ENCODE peak calls at places on chromosomes 11 and 22, in six cellular contexts. G, J, O, P, K and H are unnamed samples.
A peak's percentile ranks its signal among the peaks of the same experiment; 100 is the strongest.

GRCh38 chr11:6303657-6304056 is 16.6 kb downstream of the CAVIN3 start:
- DNase-seq in P (no peak), G (no peak), J (no peak), K (no peak), O (no peak), H (peak; percentile 67)

GRCh38 chr11:8593935-8594909 is at the start of gene STK33:
- DNase-seq in K (peak; percentile 88), G (no peak), P (peak; percentile 34), O (no peak), J (no peak), H (peak; percentile 87)

GRCh38 chr11:69257134-69257533 is 36.8 kb upstream of the MYEOV start:
- DNase-seq in K (no peak), P (no peak), J (no peak), O (no peak), G (no peak), H (no peak)

GRCh38 chr11:122180435-122180834 is 64.4 kb upstream of the BLID start:
- DNase-seq in J (no peak), G (peak; percentile 87), O (no peak), K (no peak), P (peak; percentile 92), H (no peak)

GRCh38 chr22:42387631-42388030 is 44.6 kb downstream of the NFAM1 start:
- DNase-seq in G (no peak), O (no peak), P (no peak), J (no peak), K (no peak), H (no peak)

GRCh38 chr11:57031541-57031940 is 42.8 kb downstream of the OR5AK2 start:
- DNase-seq in G (no peak), J (no peak), P (no peak), O (no peak), K (no peak), H (no peak)

GRCh38 chr11:27696112-27696511 is 4.1 kb downstream of the BDNF start:
- DNase-seq in K (no peak), P (no peak), O (no peak), G (peak; percentile 6), J (no peak), H (no peak)

GRCh38 chr11:82960000-82960778 is 58.7 kb downstream of the DDIAS start:
- DNase-seq in K (no peak), J (no peak), O (no peak), P (no peak), G (no peak), H (no peak)

GRCh38 chr22:29630180-29630498 is 26.7 kb downstream of the NF2 start:
- DNase-seq in K (no peak), J (no peak), O (no peak), P (no peak), G (no peak), H (no peak)

GRCh38 chr11:123584737-123585136 is 69.7 kb downstream of the SCN3B start:
- DNase-seq in G (no peak), J (no peak), K (no peak), P (no peak), O (no peak), H (no peak)

GRCh38 chr11:10302294-10302743 is 2.6 kb upstream of the ADM start:
- DNase-seq in K (no peak), J (no peak), G (no peak), P (no peak), O (no peak), H (no peak)
- TF ChIP-seq EZH2 in K (no peak), J (no peak), G (no peak), P (no peak), O (no peak), H (no peak)

GRCh38 chr22:35021166-35021565 is 44.8 kb upstream of the ISX start:
- DNase-seq in K (no peak), O (no peak), P (no peak), J (no peak), G (no peak), H (no peak)
- TF ChIP-seq POLR2AphosphoS5 in K (no peak), O (no peak), P (no peak), J (no peak), G (no peak), H (no peak)

GRCh38 chr11:2097998-2098690 is 41.0 kb downstream of the IGF2 start:
- DNase-seq in J (no peak), P (no peak), G (no peak), O (no peak), K (no peak), H (no peak)

GRCh38 chr11:2096001-2096918 is 42.9 kb downstream of the IGF2 start:
- DNase-seq in K (no peak), P (no peak), J (no peak), G (no peak), O (no peak), H (no peak)

GRCh38 chr11:2098691-2099522 is 40.3 kb downstream of the IGF2 start:
- DNase-seq in J (no peak), K (no peak), G (no peak), O (no peak), P (no peak), H (no peak)

GRCh38 chr11:2096919-2097301 is 42.3 kb downstream of the IGF2 start:
- DNase-seq in P (no peak), G (no peak), K (no peak), O (no peak), J (no peak), H (peak; percentile 21)

DNA sequence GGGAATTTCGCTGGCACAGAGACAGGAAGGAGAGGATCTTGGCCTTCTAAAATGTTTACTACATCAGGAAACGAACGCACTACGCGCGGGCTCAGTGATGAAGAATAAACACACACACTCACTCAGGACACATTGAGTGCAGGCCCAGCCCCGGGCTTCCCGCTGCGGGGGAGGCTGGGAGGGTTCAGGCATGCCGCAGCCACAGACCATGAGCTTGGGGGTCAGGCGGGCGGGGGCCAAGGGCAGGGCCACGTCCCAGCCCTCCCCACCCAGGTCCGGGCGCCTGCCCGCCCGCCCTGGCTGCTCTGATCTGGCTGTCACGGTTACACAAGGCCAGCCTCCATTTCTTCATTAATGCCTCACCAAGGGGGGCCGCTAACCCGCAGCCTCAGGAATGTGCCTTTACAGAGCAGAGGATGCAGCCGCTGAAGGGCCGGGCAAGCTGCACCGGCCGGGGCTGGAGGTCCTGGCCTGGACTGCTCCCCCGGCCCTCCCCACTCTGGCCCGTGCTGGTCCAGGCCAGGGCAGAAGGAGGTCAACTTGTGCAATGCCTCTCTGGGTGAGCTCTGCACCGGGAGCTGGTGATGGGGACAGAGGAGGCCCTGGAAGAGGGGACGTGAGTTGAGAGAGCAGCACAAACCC is 41.7 kb downstream of the IGF2 start:
- DNase-seq in J (peak; percentile 8), O (no peak), G (peak; percentile 86), K (peak; percentile 80), P (no peak), H (peak; percentile 86)
- TF ChIP-seq EZH2 in J (no peak), O (no peak), G (no peak), K (no peak), P (no peak), H (no peak)

GRCh38 chr22:48210812-48211211 is 1448.4 kb downstream of the TBC1D22A start:
- DNase-seq in P (no peak), J (no peak), K (no peak), O (no peak), G (no peak), H (no peak)

GRCh38 chr22:48208894-48209293 is 1446.4 kb downstream of the TBC1D22A start:
- DNase-seq in P (no peak), K (no peak), J (no peak), O (no peak), G (no peak), H (no peak)

GRCh38 chr22:48204296-48204695 is 1441.8 kb downstream of the TBC1D22A start:
- DNase-seq in G (no peak), P (no peak), J (no peak), K (peak; percentile 23), O (no peak), H (no peak)

GRCh38 chr22:48209473-48210271 is 1447.2 kb downstream of the TBC1D22A start:
- DNase-seq in G (no peak), J (no peak), K (no peak), O (no peak), P (no peak), H (no peak)

GRCh38 chr22:48205790-48206189 is 1443.3 kb downstream of the TBC1D22A start:
- DNase-seq in O (no peak), G (no peak), J (no peak), P (no peak), K (peak; percentile 11), H (no peak)
- TF ChIP-seq POLR2AphosphoS5 in O (no peak), G (no peak), J (no peak), P (no peak), K (no peak), H (no peak)

DNA sequence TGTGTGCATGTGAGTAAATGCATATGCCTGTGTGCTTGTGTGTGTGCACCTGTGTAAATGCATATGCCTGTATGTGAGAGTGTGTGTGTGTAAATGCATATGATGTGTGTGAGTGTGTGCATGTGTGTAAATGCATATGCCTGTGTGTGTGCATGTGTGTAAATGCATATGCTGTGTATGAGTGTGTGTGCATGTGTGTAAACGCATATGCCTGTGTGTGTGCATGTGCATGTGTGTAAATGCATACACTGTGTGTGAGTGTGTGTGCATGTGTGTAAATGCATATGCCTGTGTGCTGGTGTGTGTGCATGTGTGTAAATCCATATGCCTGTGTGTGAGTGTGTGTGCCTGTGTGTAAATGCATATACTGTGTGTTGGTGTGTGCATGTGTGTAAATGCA is 37.8 kb downstream of the GGTLC2 start:
- DNase-seq in G (no peak), J (no peak), K (no peak), O (no peak), P (no peak), H (no peak)
- TF ChIP-seq EZH2 in G (no peak), J (no peak), K (no peak), O (no peak), P (no peak), H (no peak)

GRCh38 chr22:37267661-37268413 is 14.5 kb upstream of the CYTH4 start:
- DNase-seq in K (no peak), O (no peak), P (no peak), G (no peak), J (no peak), H (no peak)
- TF ChIP-seq POLR2AphosphoS5 in K (no peak), O (no peak), P (no peak), G (no peak), J (no peak), H (no peak)

DNA sequence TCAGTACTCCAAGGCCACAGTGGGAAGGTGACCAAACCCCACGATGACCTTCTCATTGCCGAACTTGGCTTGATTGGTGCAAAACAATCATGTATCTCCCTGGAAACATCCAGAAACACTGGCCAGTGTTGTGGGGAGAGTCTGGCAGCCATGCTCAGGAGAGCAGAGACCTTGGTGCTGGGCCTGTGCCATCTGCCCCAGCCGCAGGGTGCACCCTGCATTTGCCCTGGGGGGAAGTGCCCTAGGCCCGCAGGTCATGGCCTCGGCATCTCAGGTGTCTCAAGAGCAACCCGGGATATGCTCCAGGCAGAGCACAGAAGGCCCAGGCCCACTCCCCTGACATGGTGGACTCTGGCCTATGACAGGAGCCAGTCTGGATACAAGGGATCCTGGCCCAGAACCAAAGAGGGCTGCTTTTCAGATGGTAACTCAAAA is 23.7 kb downstream of the ARVCF start:
- DNase-seq in K (no peak), P (no peak), J (no peak), O (no peak), G (no peak), H (no peak)
- TF ChIP-seq EZH2 in K (no peak), P (no peak), J (no peak), O (no peak), G (no peak), H (no peak)